ENCODE peak calls at places on chromosomes 6 and 20, in eight cellular contexts. P, Z, V, K, H, F, T and J are unnamed samples.

GRCh38 chr6:144659202-144659731 is 374.1 kb downstream of the UTRN start:
- DNase-seq in H (no peak), F (peak; percentile 55), T (peak; percentile 41), P (peak; percentile 86), Z (no peak), V (no peak), K (no peak), J (peak; percentile 28)

GRCh38 chr6:33421344-33421643 is 1.4 kb downstream of the SYNGAP1 start:
- DNase-seq in V (no peak), F (no peak), H (no peak), P (no peak), Z (no peak), K (no peak), T (no peak), J (no peak)

GRCh38 chr6:127376685-127377084 is 33.3 kb upstream of the ECHDC1 start:
- DNase-seq in F (no peak), H (no peak), K (no peak), Z (no peak), T (no peak), P (no peak), V (no peak), J (no peak)

GRCh38 chr6:157232161-157232895 is 91.0 kb downstream of the TMEM242 start:
- DNase-seq in P (no peak), V (no peak), K (no peak), H (no peak), F (no peak), Z (no peak), T (no peak), J (no peak)

GRCh38 chr20:5821627-5822215 is 71.5 kb downstream of the SHLD1 start:
- DNase-seq in H (no peak), P (no peak), K (no peak), Z (no peak), V (no peak), T (peak; percentile 54), F (no peak), J (no peak)

GRCh38 chr6:166470863-166471410 is 88.2 kb upstream of the MPC1 start:
- DNase-seq in Z (no peak), K (no peak), T (no peak), V (no peak), F (no peak), H (no peak), P (no peak), J (peak; percentile 22)

GRCh38 chr20:1171461-1172093 is 13.2 kb downstream of the TMEM74B start:
- DNase-seq in F (peak; percentile 85), T (peak; percentile 50), P (peak; percentile 56), H (no peak), Z (no peak), V (peak; percentile 49), K (no peak), J (no peak)

GRCh38 chr6:74137910-74138309 is 441.9 kb downstream of the CD109 start:
- DNase-seq in V (no peak), F (no peak), H (no peak), K (peak; percentile 7), Z (peak; percentile 19), P (peak; percentile 86), T (no peak), J (no peak)

GRCh38 chr6:157376706-157377230 is 4.2 kb upstream of the ZDHHC14 start:
- DNase-seq in K (no peak), P (no peak), Z (peak; percentile 8), V (no peak), H (no peak), F (no peak), T (no peak), J (no peak)

GRCh38 chr6:37607949-37608348 is 89.7 kb downstream of the MDGA1 start:
- DNase-seq in T (no peak), K (no peak), Z (no peak), F (peak; percentile 30), H (no peak), P (peak; percentile 47), V (peak; percentile 25), J (no peak)

GRCh38 chr6:38016824-38017223 is 197.3 kb downstream of the ZFAND3 start:
- DNase-seq in F (no peak), K (no peak), H (no peak), Z (no peak), T (no peak), V (no peak), P (no peak), J (no peak)

GRCh38 chr20:57897156-57897874 is 187.5 kb upstream of the PMEPA1 start:
- DNase-seq in F (no peak), T (no peak), H (no peak), K (no peak), P (no peak), V (no peak), Z (no peak), J (no peak)

GRCh38 chr6:29737707-29738630 is 14.7 kb downstream of the HLA-F start:
- DNase-seq in H (no peak), Z (peak; percentile 77), V (peak; percentile 57), F (peak; percentile 75), P (peak; percentile 82), K (no peak), T (peak; percentile 47), J (peak; percentile 71)

GRCh38 chr6:28390688-28391087 is 8.9 kb downstream of the ZSCAN12 start:
- DNase-seq in H (no peak), V (no peak), T (no peak), Z (no peak), P (no peak), K (no peak), F (no peak), J (no peak)

DNA sequence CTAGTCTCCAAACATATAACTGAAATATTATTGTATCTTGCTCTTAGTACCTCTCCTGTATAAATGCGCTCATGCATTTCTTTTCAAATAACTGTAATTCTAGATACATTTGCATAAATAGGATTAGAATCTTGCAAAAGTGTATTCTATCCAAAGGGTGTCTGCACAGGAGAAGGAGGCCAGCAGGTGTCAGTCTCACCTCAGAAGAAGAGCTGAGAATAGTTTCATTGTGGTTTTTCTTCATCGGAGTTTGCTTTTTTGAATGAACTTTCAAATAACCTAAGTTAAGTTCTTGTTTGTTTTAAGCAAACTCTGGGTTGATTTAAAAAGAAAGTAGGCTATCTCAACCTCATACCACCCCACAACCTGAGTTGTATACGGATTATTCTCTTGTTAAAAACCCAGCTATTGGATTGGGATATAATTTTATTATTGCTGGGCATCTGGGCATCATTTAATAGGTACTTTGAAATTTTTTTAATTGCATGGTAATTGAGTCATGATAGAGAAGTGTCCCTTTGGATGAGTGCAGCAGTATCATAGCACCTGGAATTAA is 125.0 kb upstream of the MLIP start:
- DNase-seq in H (no peak), K (no peak), Z (peak; percentile 57), V (peak; percentile 26), T (no peak), F (peak; percentile 63), P (peak; percentile 82), J (peak; percentile 43)
- TF ChIP-seq CTCF in H (peak; percentile 74), K (peak; percentile 68), Z (peak; percentile 90), V (peak; percentile 82), T (no peak), F (peak; percentile 88), P (peak; percentile 96), J (peak; percentile 60)

GRCh38 chr6:125863023-125863422 is 72.3 kb downstream of the NCOA7 start:
- DNase-seq in P (no peak), T (no peak), Z (no peak), K (no peak), H (no peak), F (no peak), V (no peak), J (no peak)
- TF ChIP-seq CTCF in P (no peak), T (no peak), Z (no peak), K (no peak), H (no peak), F (no peak), V (no peak), J (no peak)

DNA sequence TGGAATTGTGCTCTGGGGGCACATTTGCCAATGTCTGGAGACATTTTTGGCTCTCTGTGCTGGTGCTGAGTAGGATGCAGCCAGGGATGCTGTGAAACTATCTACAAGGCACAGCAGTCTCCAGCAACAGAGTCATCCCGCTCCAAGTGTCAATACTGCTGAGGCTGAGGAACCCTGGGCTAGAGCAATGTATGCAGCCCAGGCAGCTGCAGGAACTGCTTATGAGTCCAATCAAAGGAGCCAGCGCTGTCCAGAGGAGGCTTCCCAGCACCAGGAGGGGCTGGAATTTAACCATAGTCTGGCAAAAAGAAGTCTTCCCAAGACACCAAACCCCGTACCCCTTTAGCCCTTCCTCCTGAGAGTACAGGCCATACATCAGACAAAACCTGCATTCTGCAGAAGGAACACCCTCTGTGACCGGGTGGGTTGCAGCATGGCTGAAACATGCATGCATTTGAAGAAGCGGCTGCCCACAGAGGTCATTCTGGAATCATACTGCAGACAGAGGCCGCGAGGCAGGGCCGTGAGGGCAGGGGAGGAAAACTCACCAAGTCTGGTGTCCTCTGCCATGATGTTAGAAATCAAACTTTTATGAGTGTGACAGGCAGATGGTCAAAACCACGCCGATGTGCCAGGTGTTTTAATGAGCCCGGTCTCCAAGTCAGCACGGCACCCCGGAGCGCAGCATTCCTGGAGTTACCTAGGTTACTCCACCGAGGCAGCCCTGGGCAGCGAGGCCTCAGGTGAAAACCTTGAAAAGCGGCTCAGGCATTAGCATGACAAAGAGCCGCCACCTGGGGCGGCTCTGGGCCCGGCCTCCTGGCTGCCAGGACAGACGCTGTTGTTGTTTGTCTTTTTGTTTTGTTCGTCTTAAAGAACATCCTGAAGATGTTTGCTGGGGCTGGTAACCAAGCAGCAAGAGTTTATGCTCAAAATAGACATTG is 255.4 kb downstream of the ERMARD start:
- DNase-seq in P (no peak), Z (no peak), F (no peak), V (no peak), T (no peak), H (no peak), K (no peak), J (no peak)
- TF ChIP-seq CTCF in P (no peak), Z (no peak), F (no peak), V (no peak), T (no peak), H (no peak), K (no peak), J (no peak)

GRCh38 chr6:55953384-55953783 is 78.0 kb upstream of the BMP5 start:
- DNase-seq in K (peak; percentile 7), V (peak; percentile 14), F (no peak), Z (peak; percentile 43), T (no peak), H (no peak), P (peak; percentile 78), J (no peak)
- TF ChIP-seq CTCF in K (no peak), V (peak; percentile 60), F (peak; percentile 51), Z (peak; percentile 72), T (no peak), H (peak; percentile 34), P (peak; percentile 51), J (no peak)